ENCODE peak calls at places on chromosomes 12 and 14, in four cellular contexts. I is K562, F is A549, T is GM12878. M is an unnamed sample. For H3K4me1, the result is how much of the 10 kb centered on the place peaks cover.

GRCh38 chr12:58557156-58557555 is 363.1 kb downstream of the LRIG3 start:
- DNase-seq in F (no peak), I (no peak), T (no peak), M (peak)

GRCh38 chr12:107351716-107352115 is 258.4 kb upstream of the CRY1 start:
- DNase-seq in T (no peak), I (no peak), F (peak), M (no peak)

GRCh38 chr12:46134205-46134811 is 134.5 kb downstream of the SLC38A1 start:
- DNase-seq in F (no peak), T (no peak), I (no peak), M (no peak)

GRCh38 chr14:71716371-71716770 is 215.9 kb upstream of the RGS6 start:
- DNase-seq in T (no peak), I (no peak), F (no peak), M (no peak)

GRCh38 chr14:102213470-102213869 is 73.8 kb downstream of the WDR20 start:
- DNase-seq in F (no peak), T (no peak), I (no peak), M (no peak)

GRCh38 chr12:132827763-132828703 is 636 bp downstream of the GOLGA3 start:
- DNase-seq in T (no peak), I (no peak), F (peak), M (peak)

GRCh38 chr14:67618617-67619063 is 1.1 kb upstream of the ARG2 start:
- DNase-seq in F (peak), I (peak), T (no peak), M (peak)

GRCh38 chr12:39341761-39342160 is 101.2 kb downstream of the KIF21A start:
- DNase-seq in I (no peak), F (no peak), T (no peak), M (no peak)

GRCh38 chr12:6771091-6771495 is 1.2 kb upstream of the LAG3 start:
- DNase-seq in F (no peak), T (no peak), I (no peak), M (peak)

GRCh38 chr12:81206425-81206824 is 128.5 kb downstream of the ACSS3 start:
- DNase-seq in T (no peak), I (no peak), F (no peak), M (no peak)

GRCh38 chr14:105204206-105204930 is 23.3 kb upstream of the NUDT14 start:
- DNase-seq in F (peak), I (no peak), T (no peak), M (no peak)

GRCh38 chr14:85539510-85539909 is 9.6 kb downstream of the FLRT2 start:
- DNase-seq in F (no peak), I (no peak), T (no peak), M (peak)

GRCh38 chr12:21644516-21644915 is 13.1 kb downstream of the LDHB start:
- DNase-seq in F (no peak), I (no peak), T (no peak), M (no peak)

GRCh38 chr12:29241821-29242591 is 92.9 kb downstream of the FAR2 start:
- DNase-seq in T (peak), I (no peak), F (no peak), M (peak)

GRCh38 chr14:34374998-34375740 is 86.9 kb downstream of the SPTSSA start:
- DNase-seq in F (no peak), I (no peak), T (no peak), M (no peak)

GRCh38 chr12:102992297-102992696 is 34.8 kb downstream of the ASCL1 start:
- DNase-seq in I (no peak), T (peak), F (peak), M (no peak)

GRCh38 chr12:30847259-30847658 is 79.3 kb upstream of the TSPAN11 start:
- DNase-seq in I (peak), F (peak), T (peak), M (peak)

GRCh38 chr14:52950410-52950897 is 396 bp downstream of the FERMT2 start:
- DNase-seq in F (peak), T (no peak), I (peak), M (peak)

GRCh38 chr12:92144631-92145480 is 790 bp downstream of the BTG1 start:
- DNase-seq in F (peak), T (no peak), I (peak), M (peak)

GRCh38 chr12:110921262-110921661 is 883 bp upstream of the MYL2 start:
- DNase-seq in T (no peak), F (peak), I (no peak), M (no peak)

GRCh38 chr14:97445367-97445766 is 648.2 kb downstream of the VRK1 start:
- DNase-seq in I (no peak), T (no peak), F (no peak), M (no peak)

GRCh38 chr12:25557830-25558436 is 4.8 kb upstream of the LMNTD1 start:
- DNase-seq in I (peak), T (no peak), F (peak), M (peak)

GRCh38 chr12:76706099-76706498 is 57.8 kb upstream of the ZDHHC17 start:
- DNase-seq in F (no peak), I (no peak), T (no peak), M (no peak)

GRCh38 chr12:50922820-50923219 is 29.5 kb upstream of the HIGD1C start:
- DNase-seq in I (no peak), F (no peak), T (no peak), M (peak)

GRCh38 chr12:88371416-88372183 is 208.7 kb downstream of the KITLG start:
- DNase-seq in F (peak), T (no peak), I (no peak), M (no peak)

GRCh38 chr14:21042918-21043317 is 756 bp downstream of the RNASE7 start:
- DNase-seq in I (no peak), F (no peak), T (no peak), M (no peak)

GRCh38 chr14:77459072-77459723 is 1.3 kb downstream of the AHSA1 start:
- DNase-seq in F (peak), I (peak), T (peak), M (peak)

GRCh38 chr14:89639687-89640086 is 222.7 kb upstream of the FOXN3 start:
- DNase-seq in T (no peak), F (no peak), I (no peak), M (no peak)

GRCh38 chr12:99804715-99805114 is 157.2 kb downstream of the GARIN6 start:
- DNase-seq in T (no peak), I (no peak), F (no peak), M (no peak)

GRCh38 chr14:41604793-41605534 is 1.7 kb upstream of the LRFN5 start:
- DNase-seq in T (no peak), I (no peak), F (no peak), M (no peak)

GRCh38 chr12:12916135-12916956 is 25.0 kb downstream of the GPRC5A start:
- DNase-seq in F (peak), T (no peak), I (peak), M (peak)

GRCh38 chr12:12919666-12920435 is 28.5 kb downstream of the GPRC5A start:
- DNase-seq in T (no peak), I (no peak), F (peak), M (no peak)

GRCh38 chr12:12915654-12916053 is 24.3 kb downstream of the GPRC5A start:
- DNase-seq in F (peak), I (no peak), T (no peak), M (no peak)

GRCh38 chr12:12922191-12922616 is 29.8 kb downstream of the GPRC5D start:
- DNase-seq in T (no peak), I (no peak), F (peak), M (peak)

DNA sequence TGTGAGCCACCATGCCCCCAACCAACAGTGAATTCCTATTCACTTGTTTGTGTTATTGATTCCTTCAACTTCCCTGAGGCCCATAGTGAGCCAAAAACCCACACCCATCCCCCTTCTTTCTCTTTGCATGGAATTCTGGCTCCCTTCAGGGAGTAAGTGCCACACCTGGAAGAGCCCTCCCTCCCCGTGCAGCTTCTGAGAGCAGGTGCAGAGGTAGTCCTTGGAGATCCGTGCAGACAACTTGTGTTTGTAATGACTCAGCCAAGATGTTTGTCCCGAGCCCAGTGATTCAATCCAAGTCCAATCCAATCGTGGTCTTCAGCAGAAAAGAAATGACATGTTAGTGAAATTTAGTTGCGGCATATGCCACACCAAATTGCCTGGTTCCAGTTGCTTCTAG is 27.4 kb downstream of the GPRC5A start:
- DNase-seq in T (no peak), F (peak), I (no peak), M (no peak)
- TF ChIP-seq MYC in T (no peak), F (no peak), I (no peak), M (no peak)

DNA sequence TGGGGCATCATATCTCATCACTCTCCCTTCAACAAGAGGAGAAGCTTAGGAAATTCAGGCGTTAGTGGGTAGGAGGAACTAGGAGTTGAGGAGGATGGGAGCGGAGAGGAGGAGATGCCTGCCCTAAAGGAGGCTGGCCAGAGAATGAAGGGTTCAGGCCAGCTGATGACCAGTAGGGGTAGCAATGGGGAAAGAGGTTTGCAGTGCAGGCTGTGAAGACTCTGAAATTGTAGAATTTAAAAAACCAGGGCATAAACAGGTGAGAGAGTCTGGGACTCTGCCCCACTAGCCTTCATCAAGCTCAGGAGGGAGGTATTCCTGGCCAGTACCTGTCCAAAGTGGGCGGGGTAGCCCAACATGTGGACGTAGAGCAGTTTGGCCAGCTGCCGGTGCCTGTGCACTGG is 807 bp downstream of the AP1G2 start:
- DNase-seq in I (peak), T (no peak), F (peak), M (no peak)
- TF ChIP-seq CTCF in I (peak), T (peak), F (peak), M (no peak)

GRCh38 chr14:65074449-65075155 is 27.7 kb downstream of the MAX start:
- DNase-seq in T (no peak), F (no peak), I (no peak), M (peak)

GRCh38 chr14:65075628-65076325 is 26.5 kb downstream of the MAX start:
- DNase-seq in F (no peak), I (no peak), T (no peak), M (no peak)

GRCh38 chr14:65079201-65079600 is 23.1 kb downstream of the MAX start:
- DNase-seq in T (no peak), I (no peak), F (no peak), M (peak)

GRCh38 chr14:65079788-65080187 is 22.5 kb downstream of the MAX start:
- DNase-seq in F (no peak), I (no peak), T (no peak), M (peak)

DNA sequence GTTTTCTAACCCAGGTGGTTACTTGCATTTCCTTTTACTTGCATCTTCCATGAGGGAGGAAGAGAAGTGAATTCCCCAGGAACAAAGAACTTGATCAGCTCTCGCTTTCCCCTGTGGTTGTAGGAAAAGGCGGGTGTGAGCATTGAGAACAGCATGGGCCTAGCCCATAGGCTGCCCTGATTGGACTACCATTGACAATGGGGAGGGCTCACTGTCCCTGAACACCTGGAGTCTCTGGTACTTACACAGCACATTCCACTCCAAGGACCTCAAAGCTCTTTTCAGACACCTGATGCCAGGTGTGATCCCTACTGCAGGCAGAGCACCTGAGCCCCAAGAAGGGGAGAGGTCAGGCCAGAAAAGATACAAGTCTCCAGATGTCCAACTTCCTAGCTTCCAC is 25.0 kb downstream of the MAX start:
- DNase-seq in T (no peak), I (no peak), F (no peak), M (no peak)
- H3K4me1 ChIP-seq in T (under half), I (under half), F (under half), M (under half)

GRCh38 chr14:94355191-94355794 is 32.2 kb upstream of the SERPINA6 start:
- DNase-seq in I (no peak), F (peak), T (no peak), M (no peak)
- TF ChIP-seq MYC in I (no peak), F (no peak), T (no peak), M (no peak)

GRCh38 chr12:72264548-72265175 is 7.5 kb upstream of the TRHDE start:
- DNase-seq in F (peak), I (peak), T (no peak), M (peak)
- TF ChIP-seq CTCF in F (peak), I (peak), T (peak), M (no peak)